ENCODE peak calls at places on chromosomes 11 and 22, in four cellular contexts. One of them, this sample, is unnamed.

GRCh38 chr22:28016781-28017557 is 97.9 kb upstream of the PITPNB start:
- DNase-seq in ascending aorta: no peak
- DNase-seq in upper lobe of right lung: peak; percentile 51
- DNase-seq in neuronal stem cell: no peak
- DNase-seq in this sample: peak; percentile 74

GRCh38 chr11:118437736-118438125 is 1.4 kb downstream of the KMT2A start:
- DNase-seq in ascending aorta: no peak
- DNase-seq in upper lobe of right lung: no peak
- DNase-seq in neuronal stem cell: peak; percentile 41
- DNase-seq in this sample: no peak

GRCh38 chr22:37283393-37283937 is 1.2 kb downstream of the CYTH4 start:
- DNase-seq in ascending aorta: no peak
- DNase-seq in upper lobe of right lung: no peak
- DNase-seq in neuronal stem cell: no peak
- DNase-seq in this sample: no peak

GRCh38 chr11:3165916-3166267 is 782 bp upstream of the OSBPL5 start:
- DNase-seq in ascending aorta: no peak
- DNase-seq in upper lobe of right lung: no peak
- DNase-seq in neuronal stem cell: no peak
- DNase-seq in this sample: no peak

GRCh38 chr11:127226959-127227358 is 226.4 kb upstream of the KIRREL3 start:
- DNase-seq in ascending aorta: no peak
- DNase-seq in upper lobe of right lung: no peak
- DNase-seq in neuronal stem cell: no peak
- DNase-seq in this sample: no peak

GRCh38 chr11:65851811-65852507 is 6.0 kb downstream of the CFL1 start:
- DNase-seq in ascending aorta: no peak
- DNase-seq in upper lobe of right lung: peak; percentile 57
- DNase-seq in neuronal stem cell: no peak
- DNase-seq in this sample: no peak

GRCh38 chr11:125295922-125296321 is 131.4 kb downstream of the PKNOX2 start:
- DNase-seq in ascending aorta: no peak
- DNase-seq in upper lobe of right lung: no peak
- DNase-seq in neuronal stem cell: no peak
- DNase-seq in this sample: no peak

GRCh38 chr11:113773092-113773415 is 438 bp downstream of the ZW10 start:
- DNase-seq in ascending aorta: no peak
- DNase-seq in upper lobe of right lung: no peak
- DNase-seq in neuronal stem cell: no peak
- DNase-seq in this sample: no peak

GRCh38 chr11:43788394-43788793 is 92.2 kb upstream of the ALKBH3 start:
- DNase-seq in ascending aorta: peak; percentile 9
- DNase-seq in upper lobe of right lung: no peak
- DNase-seq in neuronal stem cell: peak; percentile 1
- DNase-seq in this sample: no peak

GRCh38 chr11:92546089-92546488 is 321.5 kb downstream of the FAT3 start:
- DNase-seq in ascending aorta: no peak
- DNase-seq in upper lobe of right lung: no peak
- DNase-seq in neuronal stem cell: no peak
- DNase-seq in this sample: no peak

GRCh38 chr11:104127828-104128227 is 36.1 kb downstream of the PDGFD start:
- DNase-seq in ascending aorta: no peak
- DNase-seq in upper lobe of right lung: no peak
- DNase-seq in neuronal stem cell: no peak
- DNase-seq in this sample: no peak

GRCh38 chr11:79209540-79210266 is 231.1 kb downstream of the TENM4 start:
- DNase-seq in ascending aorta: no peak
- DNase-seq in upper lobe of right lung: no peak
- DNase-seq in neuronal stem cell: no peak
- DNase-seq in this sample: no peak

GRCh38 chr11:96090711-96091110 is 166.8 kb upstream of the MTMR2 start:
- DNase-seq in ascending aorta: no peak
- DNase-seq in upper lobe of right lung: no peak
- DNase-seq in neuronal stem cell: no peak
- DNase-seq in this sample: no peak

GRCh38 chr11:79440451-79441158 is at the start of gene TENM4:
- DNase-seq in ascending aorta: peak; percentile 36
- DNase-seq in upper lobe of right lung: peak; percentile 70
- DNase-seq in neuronal stem cell: peak; percentile 67
- DNase-seq in this sample: peak; percentile 68

GRCh38 chr22:30277547-30278344 is 11.1 kb upstream of the OSM start:
- DNase-seq in ascending aorta: no peak
- DNase-seq in upper lobe of right lung: no peak
- DNase-seq in neuronal stem cell: no peak
- DNase-seq in this sample: no peak

GRCh38 chr11:125931681-125932080 is 14.2 kb upstream of the VSIG10L2 start:
- DNase-seq in ascending aorta: no peak
- DNase-seq in upper lobe of right lung: no peak
- DNase-seq in neuronal stem cell: no peak
- DNase-seq in this sample: peak; percentile 7

GRCh38 chr11:111954154-111954553 is 17.0 kb downstream of the DIXDC1 start:
- DNase-seq in ascending aorta: no peak
- DNase-seq in upper lobe of right lung: no peak
- DNase-seq in neuronal stem cell: no peak
- DNase-seq in this sample: no peak

GRCh38 chr11:18466402-18466801 is 10.7 kb downstream of the LDHAL6A start:
- DNase-seq in ascending aorta: no peak
- DNase-seq in upper lobe of right lung: no peak
- DNase-seq in neuronal stem cell: no peak
- DNase-seq in this sample: no peak

GRCh38 chr22:17787159-17788022 is 13.1 kb upstream of the BID start:
- DNase-seq in ascending aorta: no peak
- DNase-seq in upper lobe of right lung: no peak
- DNase-seq in neuronal stem cell: no peak
- DNase-seq in this sample: no peak

GRCh38 chr11:57410287-57410686 is 16.6 kb downstream of the SLC43A3 start:
- DNase-seq in ascending aorta: no peak
- DNase-seq in upper lobe of right lung: no peak
- DNase-seq in neuronal stem cell: no peak
- DNase-seq in this sample: no peak

GRCh38 chr11:316031-316701 is 2.3 kb downstream of the IFITM1 start:
- DNase-seq in ascending aorta: no peak
- DNase-seq in upper lobe of right lung: peak; percentile 72
- DNase-seq in neuronal stem cell: no peak
- DNase-seq in this sample: peak; percentile 72

GRCh38 chr11:99199336-99199735 is 178.6 kb downstream of the CNTN5 start:
- DNase-seq in ascending aorta: no peak
- DNase-seq in upper lobe of right lung: no peak
- DNase-seq in neuronal stem cell: no peak
- DNase-seq in this sample: no peak

GRCh38 chr11:6531267-6531752 is 34.2 kb downstream of the DNHD1 start:
- DNase-seq in ascending aorta: no peak
- DNase-seq in upper lobe of right lung: no peak
- DNase-seq in neuronal stem cell: peak; percentile 54
- DNase-seq in this sample: no peak

GRCh38 chr22:48489551-48490512 is 1337.8 kb downstream of the BRD1 start:
- DNase-seq in ascending aorta: no peak
- DNase-seq in upper lobe of right lung: peak; percentile 69
- DNase-seq in neuronal stem cell: no peak
- DNase-seq in this sample: peak; percentile 78

GRCh38 chr11:57434640-57435546 is 8.0 kb upstream of the SLC43A3 start:
- DNase-seq in ascending aorta: no peak
- DNase-seq in upper lobe of right lung: no peak
- DNase-seq in neuronal stem cell: no peak
- DNase-seq in this sample: no peak

GRCh38 chr11:134480129-134480652 is 68.1 kb upstream of the B3GAT1 start:
- DNase-seq in ascending aorta: no peak
- DNase-seq in upper lobe of right lung: peak; percentile 18
- DNase-seq in neuronal stem cell: no peak
- DNase-seq in this sample: no peak

GRCh38 chr22:23203452-23204124 is 23.3 kb downstream of the BCR start:
- DNase-seq in ascending aorta: no peak
- DNase-seq in upper lobe of right lung: no peak
- DNase-seq in neuronal stem cell: no peak
- DNase-seq in this sample: no peak

GRCh38 chr22:23204125-23204488 is 23.8 kb downstream of the BCR start:
- DNase-seq in ascending aorta: no peak
- DNase-seq in upper lobe of right lung: no peak
- DNase-seq in neuronal stem cell: no peak
- DNase-seq in this sample: no peak

GRCh38 chr22:23206915-23207314 is 26.6 kb downstream of the BCR start:
- DNase-seq in ascending aorta: no peak
- DNase-seq in upper lobe of right lung: no peak
- DNase-seq in neuronal stem cell: no peak
- DNase-seq in this sample: no peak

GRCh38 chr22:23204541-23205157 is 24.3 kb downstream of the BCR start:
- DNase-seq in ascending aorta: no peak
- DNase-seq in upper lobe of right lung: peak; percentile 77
- DNase-seq in neuronal stem cell: no peak
- DNase-seq in this sample: peak; percentile 62

GRCh38 chr22:23205330-23205729 is 25.0 kb downstream of the BCR start:
- DNase-seq in ascending aorta: no peak
- DNase-seq in upper lobe of right lung: no peak
- DNase-seq in neuronal stem cell: no peak
- DNase-seq in this sample: no peak
- H3K27ac ChIP-seq in ascending aorta: peak overlapping the region; percentile 79
- H3K27ac ChIP-seq in upper lobe of right lung: no peak overlapping the region
- H3K27ac ChIP-seq in neuronal stem cell: no peak overlapping the region
- H3K27ac ChIP-seq in this sample: no peak overlapping the region

DNA sequence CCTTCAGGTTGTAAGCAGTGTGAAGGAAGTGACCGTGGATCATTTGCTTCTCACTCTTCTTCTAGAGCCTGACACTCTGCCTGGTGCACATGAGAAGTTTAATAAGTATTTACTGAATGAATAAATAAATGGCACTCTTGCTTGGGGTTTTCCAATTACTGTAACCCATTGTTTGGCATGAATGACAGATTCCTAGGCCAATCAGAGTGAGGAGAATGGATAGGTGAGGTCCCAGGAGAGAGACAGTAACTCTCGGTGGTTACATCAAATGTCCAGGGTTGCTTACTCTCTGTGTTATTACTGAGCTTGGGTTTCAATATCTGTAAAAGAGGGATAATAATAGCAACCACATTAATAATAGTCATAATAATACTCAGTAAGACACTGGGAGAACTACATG is 204.2 kb upstream of the ISX start:
- DNase-seq in ascending aorta: no peak
- DNase-seq in upper lobe of right lung: no peak
- DNase-seq in neuronal stem cell: no peak
- DNase-seq in this sample: no peak
- H3K27ac ChIP-seq in ascending aorta: no peak overlapping the region
- H3K27ac ChIP-seq in upper lobe of right lung: no peak overlapping the region
- H3K27ac ChIP-seq in neuronal stem cell: no peak overlapping the region
- H3K27ac ChIP-seq in this sample: no peak overlapping the region

GRCh38 chr11:10567466-10567865 is 999 bp downstream of the LYVE1 start:
- DNase-seq in ascending aorta: no peak
- DNase-seq in upper lobe of right lung: no peak
- DNase-seq in neuronal stem cell: no peak
- DNase-seq in this sample: no peak

GRCh38 chr11:10564030-10564429 is 4.4 kb downstream of the LYVE1 start:
- DNase-seq in ascending aorta: no peak
- DNase-seq in upper lobe of right lung: no peak
- DNase-seq in neuronal stem cell: no peak
- DNase-seq in this sample: no peak

GRCh38 chr11:10565493-10565892 is 3.0 kb downstream of the LYVE1 start:
- DNase-seq in ascending aorta: no peak
- DNase-seq in upper lobe of right lung: no peak
- DNase-seq in neuronal stem cell: no peak
- DNase-seq in this sample: no peak

GRCh38 chr11:10566257-10566956 is 2.1 kb downstream of the LYVE1 start:
- DNase-seq in ascending aorta: no peak
- DNase-seq in upper lobe of right lung: no peak
- DNase-seq in neuronal stem cell: no peak
- DNase-seq in this sample: no peak

DNA sequence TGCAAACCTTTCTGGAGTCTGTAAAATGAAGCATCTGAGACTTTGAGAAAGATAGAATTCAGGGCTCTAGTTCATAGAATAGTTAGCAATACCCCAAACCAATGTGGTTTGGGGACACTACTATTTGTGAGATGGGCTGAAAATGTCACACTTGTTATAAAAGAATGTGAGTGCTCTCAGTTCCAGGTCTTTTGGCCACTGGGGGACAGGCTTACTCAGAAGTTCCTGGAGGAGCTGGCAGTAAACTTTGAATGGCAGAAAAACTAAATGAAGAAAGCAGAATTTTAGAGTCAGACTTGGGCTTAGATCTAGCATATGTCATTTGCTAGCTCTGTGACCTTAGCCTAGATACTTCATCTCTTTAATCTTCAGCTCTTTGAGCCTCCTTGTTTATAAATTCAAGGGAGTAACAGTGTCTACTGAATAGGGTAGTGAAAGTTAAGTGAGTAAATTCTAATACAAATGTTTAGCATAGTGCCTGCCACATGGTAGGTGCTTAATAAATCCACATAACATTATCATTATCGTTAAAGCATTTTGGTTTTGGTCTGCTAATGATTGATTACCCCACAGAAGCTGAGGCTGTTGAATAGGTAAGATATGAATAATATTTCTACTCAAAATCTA is 3.7 kb downstream of the LYVE1 start:
- DNase-seq in ascending aorta: no peak
- DNase-seq in upper lobe of right lung: no peak
- DNase-seq in neuronal stem cell: no peak
- DNase-seq in this sample: no peak
- H3K27ac ChIP-seq in ascending aorta: peak overlapping the region; percentile 78
- H3K27ac ChIP-seq in upper lobe of right lung: no peak overlapping the region
- H3K27ac ChIP-seq in neuronal stem cell: no peak overlapping the region
- H3K27ac ChIP-seq in this sample: no peak overlapping the region

GRCh38 chr11:130124096-130124495 is 35.5 kb upstream of the ST14 start:
- DNase-seq in ascending aorta: peak; percentile 67
- DNase-seq in upper lobe of right lung: peak; percentile 90
- DNase-seq in neuronal stem cell: no peak
- DNase-seq in this sample: peak; percentile 84

GRCh38 chr11:130121430-130121978 is 38.1 kb upstream of the ST14 start:
- DNase-seq in ascending aorta: no peak
- DNase-seq in upper lobe of right lung: no peak
- DNase-seq in neuronal stem cell: no peak
- DNase-seq in this sample: no peak

GRCh38 chr11:130125638-130126037 is 33.9 kb upstream of the ST14 start:
- DNase-seq in ascending aorta: no peak
- DNase-seq in upper lobe of right lung: no peak
- DNase-seq in neuronal stem cell: no peak
- DNase-seq in this sample: no peak

GRCh38 chr11:130122141-130122575 is 37.4 kb upstream of the ST14 start:
- DNase-seq in ascending aorta: no peak
- DNase-seq in upper lobe of right lung: no peak
- DNase-seq in neuronal stem cell: no peak
- DNase-seq in this sample: no peak

DNA sequence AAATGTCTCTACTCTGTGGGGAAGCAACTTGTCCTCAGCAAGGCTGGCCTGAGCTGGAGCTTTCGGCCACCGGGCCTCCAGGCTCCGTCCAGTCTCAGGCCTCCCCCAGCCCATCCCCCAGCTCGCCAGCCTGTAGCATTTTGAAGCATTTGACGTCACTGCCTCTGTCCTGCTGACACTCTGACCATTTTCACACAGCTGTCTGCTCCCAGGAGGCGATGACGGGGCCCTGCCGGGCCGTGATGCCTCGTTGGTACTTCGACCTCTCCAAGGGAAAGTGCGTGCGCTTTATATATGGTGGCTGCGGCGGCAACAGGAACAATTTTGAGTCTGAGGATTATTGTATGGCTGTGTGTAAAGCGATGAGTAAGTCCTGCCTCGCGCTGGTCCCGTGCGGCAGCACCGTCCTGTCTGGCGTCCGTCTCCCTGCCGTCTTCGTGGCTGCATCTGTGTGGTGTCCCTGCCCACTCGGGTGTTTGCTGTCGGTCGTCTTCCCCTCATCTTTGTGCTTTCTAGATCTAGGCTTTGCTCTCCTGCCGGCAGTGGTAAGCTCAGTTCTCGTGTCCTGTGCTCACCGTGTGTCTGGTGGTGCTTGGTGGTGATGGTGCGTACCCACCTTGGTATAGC is 36.1 kb upstream of the ST14 start:
- DNase-seq in ascending aorta: no peak
- DNase-seq in upper lobe of right lung: no peak
- DNase-seq in neuronal stem cell: no peak
- DNase-seq in this sample: no peak
- H3K27ac ChIP-seq in ascending aorta: peak overlapping the region; percentile 60
- H3K27ac ChIP-seq in upper lobe of right lung: peak overlapping the region; percentile 40
- H3K27ac ChIP-seq in neuronal stem cell: no peak overlapping the region
- H3K27ac ChIP-seq in this sample: no peak overlapping the region